ENCODE peak calls at places on chromosomes 11 and 22, in four cellular contexts. Y, B, F and D are unnamed samples.

GRCh38 chr22:29071261-29072045 is 1.4 kb upstream of the KREMEN1 start:
- DNase-seq in Y (peak), B (peak), F (no peak), D (peak)

GRCh38 chr11:119470316-119471266 is 47.6 kb upstream of the THY1 start:
- DNase-seq in Y (no peak), B (peak), F (peak), D (peak)

GRCh38 chr11:111012497-111012896 is 233.0 kb upstream of the POU2AF2 start:
- DNase-seq in Y (no peak), B (no peak), F (no peak), D (no peak)

GRCh38 chr11:47254381-47254780 is 3.4 kb upstream of the NR1H3 start:
- DNase-seq in Y (no peak), B (no peak), F (no peak), D (no peak)

GRCh38 chr22:38865201-38866023 is 6.6 kb downstream of the CBX6 start:
- DNase-seq in Y (no peak), B (peak), F (no peak), D (no peak)

GRCh38 chr22:27408068-27408467 is 393.5 kb downstream of the MN1 start:
- DNase-seq in Y (no peak), B (no peak), F (no peak), D (no peak)

GRCh38 chr11:14789879-14790484 is 102.0 kb downstream of the CYP2R1 start:
- DNase-seq in Y (no peak), B (no peak), F (no peak), D (no peak)

GRCh38 chr11:75272391-75272790 is 31.8 kb downstream of the TPBGL start:
- DNase-seq in Y (no peak), B (peak), F (no peak), D (no peak)

GRCh38 chr11:1194231-1194976 is 28.5 kb upstream of the MUC5B start:
- DNase-seq in Y (peak), B (peak), F (no peak), D (no peak)

GRCh38 chr22:45208993-45209838 is 31.5 kb downstream of the KIAA0930 start:
- DNase-seq in Y (no peak), B (peak), F (peak), D (no peak)

GRCh38 chr11:30244255-30244654 is 13.4 kb downstream of the FSHB start:
- DNase-seq in Y (no peak), B (no peak), F (no peak), D (peak)

GRCh38 chr11:65425971-65426838 is 3.6 kb downstream of the NEAT1 start:
- DNase-seq in Y (no peak), B (no peak), F (no peak), D (no peak)

GRCh38 chr11:134512791-134513538 is 100.9 kb upstream of the B3GAT1 start:
- DNase-seq in Y (no peak), B (peak), F (no peak), D (no peak)

GRCh38 chr22:37911273-37911672 is 5.2 kb downstream of the MICALL1 start:
- DNase-seq in Y (no peak), B (peak), F (no peak), D (no peak)

GRCh38 chr11:63614136-63614664 is at the start of gene PLAAT3:
- DNase-seq in Y (peak), B (peak), F (no peak), D (no peak)

GRCh38 chr11:75850787-75851186 is 35.8 kb downstream of the UVRAG start:
- DNase-seq in Y (no peak), B (no peak), F (no peak), D (no peak)

GRCh38 chr22:39985383-39986045 is 9.2 kb upstream of the FAM83F start:
- DNase-seq in Y (no peak), B (no peak), F (no peak), D (peak)

GRCh38 chr11:34890812-34891211 is 25.4 kb downstream of the APIP start:
- DNase-seq in Y (no peak), B (no peak), F (peak), D (no peak)

GRCh38 chr11:64498151-64498550 is 92.9 kb upstream of the SLC22A12 start:
- DNase-seq in Y (no peak), B (no peak), F (no peak), D (no peak)

GRCh38 chr11:64131657-64132387 is 34.1 kb downstream of the MACROD1 start:
- DNase-seq in Y (no peak), B (no peak), F (no peak), D (no peak)

GRCh38 chr22:43669190-43669589 is 142.9 kb downstream of the EFCAB6 start:
- DNase-seq in Y (no peak), B (no peak), F (no peak), D (no peak)

GRCh38 chr11:78161346-78161745 is 21.9 kb upstream of the ALG8 start:
- DNase-seq in Y (peak), B (no peak), F (no peak), D (no peak)

GRCh38 chr11:66543263-66544107 is 2.4 kb downstream of the ZDHHC24 start:
- DNase-seq in Y (peak), B (peak), F (no peak), D (no peak)

GRCh38 chr11:134530826-134531225 is 118.8 kb upstream of the B3GAT1 start:
- DNase-seq in Y (no peak), B (peak), F (no peak), D (no peak)

GRCh38 chr11:1942541-1943260 is 4.4 kb upstream of the MRPL23 start:
- DNase-seq in Y (no peak), B (no peak), F (no peak), D (no peak)

GRCh38 chr11:119147604-119148333 is 1.1 kb upstream of the ABCG4 start:
- DNase-seq in Y (no peak), B (peak), F (no peak), D (no peak)

GRCh38 chr11:69542314-69543168 is 61.1 kb downstream of the LINC01488 start:
- DNase-seq in Y (no peak), B (no peak), F (no peak), D (no peak)

GRCh38 chr11:119081682-119082081 is 3.0 kb upstream of the HMBS start:
- DNase-seq in Y (no peak), B (no peak), F (no peak), D (no peak)

GRCh38 chr22:35076648-35077047 is 10.7 kb downstream of the ISX start:
- DNase-seq in Y (no peak), B (no peak), F (no peak), D (no peak)

GRCh38 chr22:40463727-40464126 is 93.3 kb downstream of the SGSM3 start:
- DNase-seq in Y (no peak), B (no peak), F (no peak), D (no peak)

GRCh38 chr11:44363116-44363515 is 53.2 kb upstream of the ALX4 start:
- DNase-seq in Y (no peak), B (no peak), F (no peak), D (no peak)
- H3K27ac ChIP-seq in Y (no peak), B (no peak), F (no peak), D (no peak)

DNA sequence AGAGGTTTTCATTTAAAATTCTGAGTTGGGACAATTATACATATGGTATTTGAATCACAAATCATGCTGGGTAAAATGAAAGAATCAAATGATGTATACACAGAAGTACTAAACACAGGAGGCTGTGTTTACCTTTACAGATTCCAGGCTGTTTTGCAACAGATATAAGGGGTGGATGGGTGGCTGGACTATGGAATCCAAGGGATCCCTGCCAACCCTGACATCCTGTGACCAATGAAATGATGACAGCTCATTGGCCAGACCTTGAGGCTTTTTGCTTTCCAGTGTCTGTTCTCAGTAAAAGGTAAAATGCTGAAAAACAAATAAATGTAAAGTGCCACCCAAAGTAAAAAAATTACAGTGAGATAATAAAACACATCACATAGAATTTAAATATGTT is 3.3 kb upstream of the DDI1 start:
- DNase-seq in Y (no peak), B (no peak), F (peak), D (peak)
- H3K27ac ChIP-seq in Y (peak), B (no peak), F (no peak), D (no peak)

GRCh38 chr11:12112731-12113130 is 2.3 kb downstream of the MICAL2 start:
- DNase-seq in Y (no peak), B (no peak), F (no peak), D (no peak)
- H3K27ac ChIP-seq in Y (peak), B (no peak), F (peak), D (peak)

GRCh38 chr22:23501244-23501643 is 78.8 kb downstream of the IGLL1 start:
- DNase-seq in Y (peak), B (no peak), F (no peak), D (no peak)

GRCh38 chr22:23503142-23503541 is 76.9 kb downstream of the IGLL1 start:
- DNase-seq in Y (peak), B (no peak), F (no peak), D (no peak)

GRCh38 chr22:23501708-23502107 is 78.4 kb downstream of the IGLL1 start:
- DNase-seq in Y (peak), B (no peak), F (no peak), D (no peak)

GRCh38 chr22:23503736-23504440 is 76.2 kb downstream of the IGLL1 start:
- DNase-seq in Y (peak), B (no peak), F (no peak), D (no peak)

DNA sequence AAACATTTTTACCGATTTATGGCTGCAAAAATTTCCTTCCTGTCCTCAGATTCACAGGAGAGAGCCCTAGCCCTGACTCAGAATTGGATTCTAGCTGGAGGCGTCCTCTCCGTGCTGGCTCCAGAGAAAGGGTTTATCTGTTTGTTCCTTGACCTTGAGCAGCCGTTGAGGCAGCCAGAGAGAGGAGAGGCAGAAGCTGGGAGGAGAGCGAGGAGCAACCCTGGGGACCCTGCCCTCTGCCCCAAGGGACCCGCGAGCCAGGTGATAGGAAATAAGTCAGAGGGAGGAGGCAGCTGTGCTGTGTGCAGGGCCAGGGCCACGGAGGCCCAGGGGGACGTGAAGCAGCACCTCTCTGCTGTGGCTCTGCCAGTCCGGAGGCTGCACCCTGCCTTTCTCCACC is 75.6 kb downstream of the IGLL1 start:
- DNase-seq in Y (peak), B (no peak), F (no peak), D (no peak)
- H3K27ac ChIP-seq in Y (peak), B (no peak), F (no peak), D (no peak)